ENCODE peak calls at places on chromosomes 5 and 9, in ten cellular contexts. K is cardiac septum; J is HuH-7; P is effector memory CD4-positive, alpha-beta T cell; W is NCI-H1092 treated with DMSO at 0.1 percent for 48 hours; C is stimulated activated CD4-positive, alpha-beta T cell treated with anti-CD3 and anti-CD28 coated beads, Interleukin-1b, Interleukin-23, amount 100 ng/mL, for 4 hours; R is H54; M is HTR-8/SVneo; E is NCI-H446; A is anterior cingulate cortex. D is an unnamed sample.

GRCh38 chr5:1222621-1223277 is 2.4 kb upstream of the SLC6A18 start:
- DNase-seq in K (no peak), J (no peak), P (no peak), W (no peak), C (no peak), R (no peak), M (no peak), E (no peak), A (no peak), D (no peak)

GRCh38 chr5:119400248-119400647 is 44.4 kb downstream of the TNFAIP8 start:
- DNase-seq in K (no peak), J (no peak), P (no peak), W (no peak), C (no peak), R (no peak), M (no peak), E (no peak), A (no peak), D (peak)

GRCh38 chr5:173412566-173412965 is 84.4 kb upstream of the STC2 start:
- DNase-seq in K (no peak), J (no peak), P (no peak), W (no peak), C (no peak), R (no peak), M (no peak), E (no peak), A (peak), D (no peak)

GRCh38 chr9:125843646-125844045 is 96.5 kb downstream of the PBX3 start:
- DNase-seq in K (no peak), J (no peak), P (no peak), W (peak), C (no peak), R (no peak), M (no peak), E (no peak), A (no peak), D (no peak)

GRCh38 chr9:69421908-69422801 is 97.1 kb downstream of the ENTREP1 start:
- DNase-seq in K (no peak), J (peak), P (no peak), W (peak), C (peak), R (peak), M (peak), E (peak), A (peak), D (peak)

GRCh38 chr9:114282104-114282485 is 40.8 kb upstream of the ORM1 start:
- DNase-seq in K (peak), J (no peak), P (no peak), W (no peak), C (no peak), R (no peak), M (no peak), E (no peak), A (no peak), D (no peak)

GRCh38 chr5:82586597-82586996 is 308.4 kb upstream of the RPS23 start:
- DNase-seq in K (no peak), J (no peak), P (no peak), W (no peak), C (no peak), R (no peak), M (no peak), E (no peak), A (no peak), D (no peak)

GRCh38 chr5:68544656-68545565 is 329.4 kb downstream of the PIK3R1 start:
- DNase-seq in K (no peak), J (no peak), P (no peak), W (no peak), C (no peak), R (no peak), M (no peak), E (no peak), A (no peak), D (no peak)

GRCh38 chr5:141635646-141636045 is 1.0 kb downstream of the HDAC3 start:
- DNase-seq in K (no peak), J (no peak), P (no peak), W (no peak), C (no peak), R (no peak), M (no peak), E (no peak), A (no peak), D (no peak)

GRCh38 chr9:79054500-79054899 is 517.3 kb upstream of the TLE4 start:
- DNase-seq in K (no peak), J (no peak), P (no peak), W (no peak), C (no peak), R (no peak), M (no peak), E (no peak), A (no peak), D (no peak)

GRCh38 chr9:123749580-123750202 is 180.2 kb downstream of the DENND1A start:
- DNase-seq in K (no peak), J (no peak), P (no peak), W (no peak), C (peak), R (no peak), M (peak), E (no peak), A (no peak), D (no peak)

GRCh38 chr5:637581-638450 is 25.7 kb downstream of the CEP72 start:
- DNase-seq in K (peak), J (no peak), P (no peak), W (no peak), C (no peak), R (no peak), M (no peak), E (no peak), A (no peak), D (no peak)

GRCh38 chr9:5622019-5622418 is 6.9 kb upstream of the RIC1 start:
- DNase-seq in K (no peak), J (no peak), P (no peak), W (no peak), C (no peak), R (no peak), M (peak), E (no peak), A (no peak), D (no peak)

GRCh38 chr5:9370256-9370655 is 175.6 kb downstream of the SEMA5A start:
- DNase-seq in K (no peak), J (no peak), P (no peak), W (no peak), C (no peak), R (no peak), M (no peak), E (no peak), A (no peak), D (no peak)

GRCh38 chr9:80789831-80790230 is 899.5 kb downstream of the TLE1 start:
- DNase-seq in K (no peak), J (no peak), P (no peak), W (peak), C (no peak), R (no peak), M (no peak), E (no peak), A (no peak), D (no peak)

GRCh38 chr9:33186457-33187168 is 19.5 kb upstream of the B4GALT1 start:
- DNase-seq in K (no peak), J (no peak), P (no peak), W (no peak), C (no peak), R (no peak), M (no peak), E (no peak), A (no peak), D (no peak)

GRCh38 chr5:68383888-68384310 is 168.3 kb downstream of the PIK3R1 start:
- DNase-seq in K (no peak), J (no peak), P (no peak), W (no peak), C (no peak), R (no peak), M (no peak), E (no peak), A (no peak), D (no peak)

GRCh38 chr5:168976311-168976893 is 324.5 kb downstream of the SLIT3 start:
- DNase-seq in K (no peak), J (no peak), P (no peak), W (no peak), C (no peak), R (no peak), M (no peak), E (no peak), A (no peak), D (no peak)

GRCh38 chr9:133991211-133991921 is 758 bp downstream of the VAV2 start:
- DNase-seq in K (no peak), J (no peak), P (no peak), W (peak), C (no peak), R (no peak), M (no peak), E (no peak), A (no peak), D (no peak)

GRCh38 chr9:136656795-136657611 is 5.7 kb upstream of the EGFL7 start:
- DNase-seq in K (no peak), J (no peak), P (no peak), W (no peak), C (no peak), R (no peak), M (no peak), E (no peak), A (no peak), D (no peak)

GRCh38 chr9:115494393-115494792 is 376.4 kb upstream of the TNC start:
- DNase-seq in K (no peak), J (no peak), P (no peak), W (no peak), C (no peak), R (no peak), M (no peak), E (no peak), A (no peak), D (no peak)

GRCh38 chr5:67166460-67166871 is 30.1 kb downstream of the CD180 start:
- DNase-seq in K (peak), J (no peak), P (peak), W (no peak), C (peak), R (no peak), M (no peak), E (no peak), A (no peak), D (no peak)

GRCh38 chr5:135429326-135429725 is 17.8 kb downstream of the DCANP1 start:
- DNase-seq in K (no peak), J (no peak), P (no peak), W (peak), C (no peak), R (no peak), M (no peak), E (no peak), A (no peak), D (no peak)

GRCh38 chr5:8663374-8663773 is 794.4 kb downstream of the MTRR start:
- DNase-seq in K (no peak), J (no peak), P (no peak), W (no peak), C (no peak), R (no peak), M (no peak), E (no peak), A (no peak), D (no peak)

GRCh38 chr5:166257656-166258055 is 2033.8 kb upstream of the WWC1 start:
- DNase-seq in K (no peak), J (no peak), P (no peak), W (no peak), C (no peak), R (no peak), M (no peak), E (no peak), A (no peak), D (no peak)

GRCh38 chr5:17219006-17219422 is 1.6 kb downstream of the BASP1 start:
- DNase-seq in K (no peak), J (no peak), P (no peak), W (peak), C (no peak), R (no peak), M (peak), E (peak), A (no peak), D (peak)

GRCh38 chr5:66929995-66930394 is 266.6 kb downstream of the CD180 start:
- DNase-seq in K (no peak), J (no peak), P (no peak), W (no peak), C (no peak), R (no peak), M (no peak), E (no peak), A (no peak), D (no peak)

GRCh38 chr9:127923771-127924170 is 6.8 kb downstream of the PIP5KL1 start:
- DNase-seq in K (no peak), J (no peak), P (no peak), W (no peak), C (no peak), R (peak), M (peak), E (no peak), A (no peak), D (no peak)

GRCh38 chr9:123742009-123742767 is 187.7 kb downstream of the DENND1A start:
- DNase-seq in K (no peak), J (peak), P (no peak), W (no peak), C (no peak), R (no peak), M (no peak), E (no peak), A (peak), D (no peak)

GRCh38 chr9:120486347-120486746 is 93.6 kb downstream of the CDK5RAP2 start:
- DNase-seq in K (no peak), J (no peak), P (no peak), W (peak), C (no peak), R (no peak), M (no peak), E (no peak), A (no peak), D (peak)

GRCh38 chr5:38316544-38317224 is 58.3 kb downstream of the EGFLAM start:
- DNase-seq in K (no peak), J (no peak), P (no peak), W (no peak), C (no peak), R (no peak), M (peak), E (no peak), A (no peak), D (no peak)

GRCh38 chr5:151584057-151584937 is 6.8 kb downstream of the FAT2 start:
- DNase-seq in K (no peak), J (no peak), P (no peak), W (no peak), C (no peak), R (no peak), M (no peak), E (no peak), A (no peak), D (no peak)

GRCh38 chr5:139904566-139905400 is 109.2 kb downstream of the PSD2 start:
- DNase-seq in K (no peak), J (no peak), P (no peak), W (no peak), C (no peak), R (no peak), M (peak), E (no peak), A (no peak), D (no peak)